ENCODE peak calls at places on chromosomes 11 and 22, in ten cellular contexts. R is fibroblast of lung; N is heart left ventricle; H is psoas muscle; O is CD4-positive, alpha-beta T cell; V is OCI-LY7; L is hepatocyte; F is adrenal gland; X is CD8-positive, alpha-beta T cell; T is ovary. G is an unnamed sample.

GRCh38 chr11:10490398-10491232 is 35.6 kb downstream of the AMPD3 start:
- DNase-seq in X (no peak), O (no peak), F (peak; percentile 93), H (peak; percentile 84), T (peak; percentile 83), L (peak; percentile 61), R (peak; percentile 97), V (no peak), N (peak; percentile 73), G (peak; percentile 76)

GRCh38 chr22:49749227-49749626 is 78.4 kb downstream of the BRD1 start:
- DNase-seq in X (no peak), N (no peak), H (no peak), T (no peak), R (no peak), L (no peak), V (no peak), O (no peak), F (no peak), G (no peak)

GRCh38 chr11:10301656-10302293 is 3.1 kb upstream of the ADM start:
- DNase-seq in O (no peak), N (no peak), L (no peak), X (no peak), H (no peak), T (no peak), F (no peak), V (no peak), R (peak; percentile 67), G (no peak)

GRCh38 chr22:46247443-46247975 is 2.6 kb downstream of the CDPF1 start:
- DNase-seq in V (no peak), F (no peak), L (no peak), N (no peak), T (no peak), O (no peak), H (no peak), X (no peak), R (no peak), G (no peak)

GRCh38 chr11:75530577-75530976 is 4.8 kb upstream of the GDPD5 start:
- DNase-seq in R (no peak), H (no peak), X (no peak), O (no peak), F (no peak), N (peak; percentile 13), L (no peak), T (no peak), V (no peak), G (no peak)

GRCh38 chr11:95524328-95525036 is 265.1 kb downstream of the FAM76B start:
- DNase-seq in F (no peak), X (no peak), T (no peak), L (no peak), V (no peak), H (no peak), O (no peak), N (no peak), R (no peak), G (no peak)

GRCh38 chr11:66875376-66875775 is 18.5 kb downstream of the LRFN4 start:
- DNase-seq in V (no peak), X (no peak), T (no peak), H (no peak), O (no peak), L (no peak), R (no peak), F (no peak), N (peak; percentile 15), G (no peak)

GRCh38 chr11:115505165-115505564 is 950 bp upstream of the CADM1 start:
- DNase-seq in L (peak; percentile 30), X (no peak), T (peak; percentile 17), R (no peak), N (no peak), F (peak; percentile 22), V (no peak), H (no peak), O (no peak), G (no peak)

GRCh38 chr11:9002920-9003572 is 755 bp downstream of the NRIP3 start:
- DNase-seq in F (no peak), N (no peak), L (no peak), X (no peak), T (no peak), O (no peak), R (no peak), H (no peak), V (no peak), G (no peak)

GRCh38 chr11:117316197-117316961 is at the start of gene BACE1:
- DNase-seq in V (no peak), T (peak; percentile 86), L (peak; percentile 90), F (peak; percentile 81), H (peak; percentile 83), X (peak; percentile 18), R (peak; percentile 84), O (no peak), N (peak; percentile 92), G (peak; percentile 86)

GRCh38 chr11:8081591-8082021 is 595 bp downstream of the TUB start:
- DNase-seq in O (no peak), F (no peak), N (no peak), L (peak; percentile 19), R (peak; percentile 16), V (no peak), T (peak; percentile 45), X (no peak), H (no peak), G (peak; percentile 65)

GRCh38 chr11:79439893-79440450 is 858 bp downstream of the TENM4 start:
- DNase-seq in V (no peak), X (no peak), T (peak; percentile 57), F (peak; percentile 42), H (peak; percentile 34), R (no peak), L (peak; percentile 62), N (peak; percentile 28), O (no peak), G (peak; percentile 78)

GRCh38 chr11:29125621-29126020 is 891.2 kb downstream of the KCNA4 start:
- DNase-seq in L (peak; percentile 4), V (no peak), T (no peak), R (no peak), N (no peak), X (no peak), F (no peak), O (no peak), H (no peak), G (no peak)

GRCh38 chr22:46336119-46337078 is 885 bp downstream of the TRMU start:
- DNase-seq in T (no peak), L (peak; percentile 45), O (no peak), R (peak; percentile 23), N (no peak), X (no peak), V (peak; percentile 27), H (no peak), F (no peak), G (peak; percentile 83)

GRCh38 chr22:37193629-37194191 is 5.7 kb upstream of the C1QTNF6 start:
- DNase-seq in T (no peak), X (peak; percentile 40), N (peak; percentile 24), L (no peak), V (no peak), O (no peak), R (peak; percentile 22), H (no peak), F (no peak), G (no peak)

GRCh38 chr22:20128902-20129746 is 2.5 kb upstream of the ZDHHC8 start:
- DNase-seq in L (no peak), N (no peak), O (peak; percentile 61), R (no peak), X (peak; percentile 56), H (no peak), F (no peak), T (no peak), V (peak; percentile 63), G (no peak)

GRCh38 chr11:33273656-33274055 is 16.5 kb downstream of the HIPK3 start:
- DNase-seq in T (no peak), L (no peak), H (no peak), R (no peak), O (no peak), F (no peak), X (no peak), N (no peak), V (no peak), G (no peak)

GRCh38 chr22:44729391-44730012 is 22.9 kb upstream of the ARHGAP8 start:
- DNase-seq in O (no peak), F (no peak), V (no peak), N (peak; percentile 74), H (peak; percentile 60), R (peak; percentile 66), X (no peak), T (peak; percentile 75), L (peak; percentile 68), G (peak; percentile 88)

DNA sequence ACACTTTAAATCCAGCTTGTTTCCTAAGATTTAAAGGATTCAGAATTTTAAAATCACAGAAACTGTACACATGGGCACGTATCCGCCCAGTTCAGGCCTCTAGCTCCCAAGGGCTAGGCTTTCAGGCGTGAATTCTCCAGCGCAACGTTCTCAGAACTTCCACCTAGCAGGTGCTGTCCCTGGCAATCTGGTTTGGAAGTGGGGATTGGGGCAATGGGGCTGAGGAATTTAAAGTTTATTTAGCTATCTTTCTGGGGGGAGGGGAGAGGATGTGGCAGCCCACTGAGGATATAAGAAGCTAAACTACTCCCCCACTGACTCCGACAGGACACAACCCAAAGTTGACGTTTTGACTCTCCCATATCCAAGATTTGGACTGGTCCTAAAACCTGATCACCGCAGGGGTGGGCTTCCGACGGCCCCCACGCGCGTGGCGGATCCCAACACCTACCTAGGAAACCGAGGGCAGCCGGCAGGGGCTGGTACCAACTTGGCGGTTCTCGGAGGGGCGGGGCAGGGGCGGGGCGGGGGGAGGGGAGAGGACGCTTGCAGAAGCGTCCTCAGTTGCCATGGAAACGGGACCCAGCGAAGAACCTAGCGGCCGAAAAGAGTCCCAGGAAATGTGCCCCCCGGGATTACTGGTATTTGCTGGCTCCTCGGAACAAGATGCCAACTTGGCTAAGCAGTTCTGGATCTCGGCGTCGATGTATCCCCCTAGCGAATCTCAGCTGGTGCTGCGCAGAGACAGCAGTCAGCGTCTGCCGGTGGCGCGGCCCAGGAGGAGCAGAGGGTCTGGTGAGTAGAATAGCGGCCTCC is at the start of gene HOATZ:
- DNase-seq in X (no peak), O (no peak), N (peak; percentile 19), F (no peak), H (no peak), V (no peak), L (peak; percentile 23), T (no peak), R (peak; percentile 30), G (no peak)
- H3K27ac ChIP-seq in X (no peak within 1 kb of the TSS), O (no peak within 1 kb of the TSS), N (no peak within 1 kb of the TSS), F (no peak within 1 kb of the TSS), H (no peak within 1 kb of the TSS), V (no peak within 1 kb of the TSS), L (no peak within 1 kb of the TSS), T (no peak within 1 kb of the TSS), R (no peak within 1 kb of the TSS), G (no peak within 1 kb of the TSS)

GRCh38 chr22:27715078-27715477 is 86.5 kb downstream of the MN1 start:
- DNase-seq in V (no peak), L (no peak), X (no peak), F (no peak), N (no peak), R (no peak), H (peak; percentile 59), O (no peak), T (no peak), G (peak; percentile 37)
- TF ChIP-seq CTCF in V (no peak), L (no peak), X (no peak), F (no peak), N (peak; percentile 45), R (no peak), H (peak; percentile 53), O (no peak), T (no peak), G (no peak)

GRCh38 chr22:39244496-39245129 is at the start of gene PDGFB:
- DNase-seq in F (no peak), H (no peak), R (no peak), V (no peak), T (no peak), L (peak; percentile 63), N (peak; percentile 74), O (no peak), X (no peak), G (no peak)
- H3K27ac ChIP-seq in F (peak within 1 kb of the TSS; percentile 57), H (peak within 1 kb of the TSS; percentile 87), R (no peak within 1 kb of the TSS), V (no peak within 1 kb of the TSS), T (no peak within 1 kb of the TSS), L (peak within 1 kb of the TSS; percentile 88), N (peak within 1 kb of the TSS; percentile 92), O (no peak within 1 kb of the TSS), X (no peak within 1 kb of the TSS), G (peak within 1 kb of the TSS; percentile 77)

GRCh38 chr11:65266210-65266609 is 4.4 kb downstream of the POLA2 start:
- DNase-seq in X (no peak), R (no peak), F (no peak), N (no peak), V (peak; percentile 33), H (no peak), L (no peak), T (no peak), O (no peak), G (no peak)
- TF ChIP-seq CTCF in X (no peak), R (no peak), F (no peak), N (no peak), V (peak; percentile 83), H (no peak), L (no peak), T (no peak), O (peak; percentile 66), G (no peak)